ENCODE peak calls at places on chromosomes 11 and 22, in four cellular contexts. S is activated CD8-positive, alpha-beta memory T cell treated with anti-CD3 and anti-CD28 coated beads for 1 hour; H is HCT116; C is stimulated activated effector memory CD8-positive, alpha-beta T cell treated with anti-CD3 and anti-CD28 coated beads, Interleukin-12 subunit alpha, Interleukin-12 subunit beta, amount 100 ng/mL, for 72 hours. U is an unnamed sample.

GRCh38 chr22:48838846-48839730 is 988.6 kb downstream of the BRD1 start:
- DNase-seq in S (no peak), H (no peak), C (no peak), U (no peak)

GRCh38 chr11:128473631-128474030 is 113.7 kb downstream of the ETS1 start:
- DNase-seq in C (no peak), H (no peak), S (no peak), U (peak; percentile 51)

GRCh38 chr11:9057032-9057431 is 34.4 kb downstream of the SCUBE2 start:
- DNase-seq in C (no peak), S (no peak), H (no peak), U (no peak)

GRCh38 chr11:36265793-36266628 is 23.2 kb downstream of the COMMD9 start:
- DNase-seq in H (peak; percentile 19), S (peak; percentile 29), C (peak; percentile 38), U (peak; percentile 34)

GRCh38 chr11:27231519-27231918 is 131.5 kb downstream of the CCDC34 start:
- DNase-seq in H (no peak), C (no peak), S (no peak), U (no peak)

GRCh38 chr22:29762263-29762662 is 4.5 kb downstream of the ZMAT5 start:
- DNase-seq in C (no peak), S (no peak), H (peak; percentile 83), U (no peak)

GRCh38 chr22:23219787-23220484 is 39.6 kb downstream of the BCR start:
- DNase-seq in S (no peak), C (peak; percentile 35), H (no peak), U (peak; percentile 81)

GRCh38 chr22:31244044-31244942 is 32.2 kb downstream of the LIMK2 start:
- DNase-seq in C (no peak), S (no peak), H (peak; percentile 33), U (no peak)